ENCODE peak calls at places on chromosome 1, in six cellular contexts. One of them, this sample, is unnamed.

GRCh38 chr1:18630511-18631495 is at the start of gene PAX7:
- DNase-seq in GM12878: no peak
- DNase-seq in HepG2: no peak
- DNase-seq in IMR-90: no peak
- DNase-seq in K562: no peak
- DNase-seq in SK-N-SH: peak
- DNase-seq in this sample: no peak

GRCh38 chr1:221347706-221348105 is 394.2 kb downstream of the DUSP10 start:
- DNase-seq in HepG2: peak
- DNase-seq in SK-N-SH: no peak
- DNase-seq in K562: no peak
- DNase-seq in GM12878: no peak
- DNase-seq in IMR-90: no peak
- DNase-seq in this sample: no peak

GRCh38 chr1:208083016-208083714 is 161.0 kb downstream of the PLXNA2 start:
- DNase-seq in GM12878: no peak
- DNase-seq in K562: no peak
- DNase-seq in IMR-90: no peak
- DNase-seq in HepG2: no peak
- DNase-seq in SK-N-SH: peak
- DNase-seq in this sample: no peak

GRCh38 chr1:166283190-166283589 is 116.4 kb upstream of the FAM78B start:
- DNase-seq in HepG2: no peak
- DNase-seq in IMR-90: no peak
- DNase-seq in GM12878: no peak
- DNase-seq in SK-N-SH: no peak
- DNase-seq in K562: no peak
- DNase-seq in this sample: no peak

GRCh38 chr1:10980094-10980577 is 32.3 kb upstream of the TARDBP start:
- DNase-seq in GM12878: no peak
- DNase-seq in K562: no peak
- DNase-seq in SK-N-SH: no peak
- DNase-seq in IMR-90: peak
- DNase-seq in HepG2: peak
- DNase-seq in this sample: no peak

GRCh38 chr1:59568158-59568935 is 246.4 kb upstream of the HOOK1 start:
- DNase-seq in GM12878: no peak
- DNase-seq in IMR-90: peak
- DNase-seq in K562: no peak
- DNase-seq in HepG2: no peak
- DNase-seq in SK-N-SH: no peak
- DNase-seq in this sample: peak

GRCh38 chr1:47181955-47182680 is 7.7 kb downstream of the PDZK1IP1 start:
- DNase-seq in IMR-90: peak
- DNase-seq in HepG2: no peak
- DNase-seq in K562: peak
- DNase-seq in SK-N-SH: no peak
- DNase-seq in GM12878: no peak
- DNase-seq in this sample: no peak

GRCh38 chr1:12356004-12356890 is 126.4 kb downstream of the VPS13D start:
- DNase-seq in SK-N-SH: no peak
- DNase-seq in K562: no peak
- DNase-seq in IMR-90: peak
- DNase-seq in GM12878: no peak
- DNase-seq in HepG2: peak
- DNase-seq in this sample: peak

GRCh38 chr1:168320149-168320548 is 39.5 kb downstream of the TBX19 start:
- DNase-seq in SK-N-SH: no peak
- DNase-seq in IMR-90: no peak
- DNase-seq in K562: no peak
- DNase-seq in GM12878: no peak
- DNase-seq in HepG2: no peak
- DNase-seq in this sample: no peak

GRCh38 chr1:33966346-33967141 is 102.7 kb downstream of the HMGB4 start:
- DNase-seq in GM12878: no peak
- DNase-seq in HepG2: no peak
- DNase-seq in K562: no peak
- DNase-seq in IMR-90: peak
- DNase-seq in SK-N-SH: no peak
- DNase-seq in this sample: no peak

GRCh38 chr1:110150330-110151174 is at the start of gene SLC6A17:
- DNase-seq in K562: no peak
- DNase-seq in IMR-90: peak
- DNase-seq in SK-N-SH: peak
- DNase-seq in HepG2: no peak
- DNase-seq in GM12878: no peak
- DNase-seq in this sample: peak

GRCh38 chr1:206744683-206745082 is 25.9 kb upstream of the IL19 start:
- DNase-seq in K562: no peak
- DNase-seq in SK-N-SH: no peak
- DNase-seq in IMR-90: peak
- DNase-seq in HepG2: no peak
- DNase-seq in GM12878: no peak
- DNase-seq in this sample: no peak

GRCh38 chr1:64514197-64514765 is 44.4 kb downstream of the CACHD1 start:
- DNase-seq in GM12878: no peak
- DNase-seq in HepG2: no peak
- DNase-seq in IMR-90: peak
- DNase-seq in K562: no peak
- DNase-seq in SK-N-SH: no peak
- DNase-seq in this sample: no peak

GRCh38 chr1:31101147-31101502 is 35.6 kb upstream of the PUM1 start:
- DNase-seq in GM12878: no peak
- DNase-seq in K562: peak
- DNase-seq in IMR-90: peak
- DNase-seq in SK-N-SH: peak
- DNase-seq in HepG2: peak
- DNase-seq in this sample: no peak

GRCh38 chr1:92980732-92981647 is 19.7 kb upstream of the DIPK1A start:
- DNase-seq in IMR-90: no peak
- DNase-seq in HepG2: no peak
- DNase-seq in GM12878: no peak
- DNase-seq in SK-N-SH: no peak
- DNase-seq in K562: no peak
- DNase-seq in this sample: no peak

GRCh38 chr1:168842916-168843315 is 113.9 kb upstream of the DPT start:
- DNase-seq in K562: no peak
- DNase-seq in GM12878: no peak
- DNase-seq in SK-N-SH: no peak
- DNase-seq in HepG2: no peak
- DNase-seq in IMR-90: no peak
- DNase-seq in this sample: no peak

GRCh38 chr1:109687641-109688499 is at the start of gene GSTM1:
- DNase-seq in IMR-90: no peak
- DNase-seq in K562: no peak
- DNase-seq in GM12878: peak
- DNase-seq in HepG2: no peak
- DNase-seq in SK-N-SH: no peak
- DNase-seq in this sample: no peak

GRCh38 chr1:234727018-234727757 is 117.2 kb upstream of the IRF2BP2 start:
- DNase-seq in IMR-90: peak
- DNase-seq in SK-N-SH: no peak
- DNase-seq in K562: no peak
- DNase-seq in GM12878: peak
- DNase-seq in HepG2: no peak
- DNase-seq in this sample: no peak

GRCh38 chr1:1170215-1170890 is 3.3 kb upstream of the TTLL10 start:
- DNase-seq in GM12878: no peak
- DNase-seq in IMR-90: no peak
- DNase-seq in K562: no peak
- DNase-seq in SK-N-SH: no peak
- DNase-seq in HepG2: no peak
- DNase-seq in this sample: no peak

GRCh38 chr1:11691302-11691914 is at the start of gene DRAXIN:
- DNase-seq in K562: no peak
- DNase-seq in GM12878: no peak
- DNase-seq in IMR-90: no peak
- DNase-seq in HepG2: no peak
- DNase-seq in SK-N-SH: peak
- DNase-seq in this sample: no peak

GRCh38 chr1:214402583-214403216 is 121.7 kb downstream of the SMYD2 start:
- DNase-seq in K562: no peak
- DNase-seq in IMR-90: peak
- DNase-seq in GM12878: no peak
- DNase-seq in SK-N-SH: no peak
- DNase-seq in HepG2: no peak
- DNase-seq in this sample: peak

GRCh38 chr1:20834780-20835179 is 47.7 kb upstream of the HP1BP3 start:
- DNase-seq in IMR-90: peak
- DNase-seq in SK-N-SH: no peak
- DNase-seq in HepG2: no peak
- DNase-seq in K562: no peak
- DNase-seq in GM12878: no peak
- DNase-seq in this sample: no peak

GRCh38 chr1:205670611-205671430 is 9.5 kb downstream of the SLC45A3 start:
- DNase-seq in SK-N-SH: peak
- DNase-seq in GM12878: no peak
- DNase-seq in IMR-90: no peak
- DNase-seq in HepG2: no peak
- DNase-seq in K562: no peak
- DNase-seq in this sample: no peak
- TF ChIP-seq SMC3 in SK-N-SH: no peak
- TF ChIP-seq SMC3 in GM12878: no peak
- TF ChIP-seq SMC3 in IMR-90: no peak
- TF ChIP-seq SMC3 in HepG2: no peak
- TF ChIP-seq SMC3 in K562: no peak
- TF ChIP-seq SMC3 in this sample: no peak

GRCh38 chr1:240609527-240610060 is 2.4 kb downstream of the GREM2 start:
- DNase-seq in GM12878: no peak
- DNase-seq in IMR-90: no peak
- DNase-seq in HepG2: no peak
- DNase-seq in K562: no peak
- DNase-seq in SK-N-SH: no peak
- DNase-seq in this sample: no peak

GRCh38 chr1:240612811-240613210 is 856 bp upstream of the GREM2 start:
- DNase-seq in IMR-90: no peak
- DNase-seq in HepG2: no peak
- DNase-seq in K562: no peak
- DNase-seq in SK-N-SH: no peak
- DNase-seq in GM12878: no peak
- DNase-seq in this sample: no peak

GRCh38 chr1:240613353-240614142 is 1.6 kb upstream of the GREM2 start:
- DNase-seq in HepG2: no peak
- DNase-seq in IMR-90: peak
- DNase-seq in SK-N-SH: no peak
- DNase-seq in K562: no peak
- DNase-seq in GM12878: no peak
- DNase-seq in this sample: no peak

GRCh38 chr1:240611228-240611618 is 732 bp downstream of the GREM2 start:
- DNase-seq in IMR-90: no peak
- DNase-seq in K562: no peak
- DNase-seq in HepG2: no peak
- DNase-seq in SK-N-SH: peak
- DNase-seq in GM12878: no peak
- DNase-seq in this sample: no peak

GRCh38 chr1:240611619-240612490 is at the start of gene GREM2:
- DNase-seq in HepG2: no peak
- DNase-seq in K562: no peak
- DNase-seq in SK-N-SH: peak
- DNase-seq in IMR-90: peak
- DNase-seq in GM12878: no peak
- DNase-seq in this sample: peak
- TF ChIP-seq SMC3 in HepG2: no peak
- TF ChIP-seq SMC3 in K562: no peak
- TF ChIP-seq SMC3 in SK-N-SH: no peak
- TF ChIP-seq SMC3 in IMR-90: peak
- TF ChIP-seq SMC3 in GM12878: no peak
- TF ChIP-seq SMC3 in this sample: no peak

GRCh38 chr1:157032303-157032702 is 13.2 kb downstream of the ARHGEF11 start:
- DNase-seq in GM12878: no peak
- DNase-seq in HepG2: no peak
- DNase-seq in SK-N-SH: no peak
- DNase-seq in K562: no peak
- DNase-seq in IMR-90: no peak
- DNase-seq in this sample: no peak

GRCh38 chr1:157035121-157035520 is 10.4 kb downstream of the ARHGEF11 start:
- DNase-seq in HepG2: no peak
- DNase-seq in K562: no peak
- DNase-seq in IMR-90: no peak
- DNase-seq in GM12878: no peak
- DNase-seq in SK-N-SH: no peak
- DNase-seq in this sample: no peak

GRCh38 chr1:157030728-157031127 is 14.8 kb downstream of the ARHGEF11 start:
- DNase-seq in IMR-90: no peak
- DNase-seq in K562: no peak
- DNase-seq in HepG2: no peak
- DNase-seq in GM12878: no peak
- DNase-seq in SK-N-SH: no peak
- DNase-seq in this sample: no peak

GRCh38 chr1:157034137-157034800 is 11.3 kb downstream of the ARHGEF11 start:
- DNase-seq in K562: no peak
- DNase-seq in GM12878: no peak
- DNase-seq in SK-N-SH: no peak
- DNase-seq in IMR-90: peak
- DNase-seq in HepG2: peak
- DNase-seq in this sample: no peak

DNA sequence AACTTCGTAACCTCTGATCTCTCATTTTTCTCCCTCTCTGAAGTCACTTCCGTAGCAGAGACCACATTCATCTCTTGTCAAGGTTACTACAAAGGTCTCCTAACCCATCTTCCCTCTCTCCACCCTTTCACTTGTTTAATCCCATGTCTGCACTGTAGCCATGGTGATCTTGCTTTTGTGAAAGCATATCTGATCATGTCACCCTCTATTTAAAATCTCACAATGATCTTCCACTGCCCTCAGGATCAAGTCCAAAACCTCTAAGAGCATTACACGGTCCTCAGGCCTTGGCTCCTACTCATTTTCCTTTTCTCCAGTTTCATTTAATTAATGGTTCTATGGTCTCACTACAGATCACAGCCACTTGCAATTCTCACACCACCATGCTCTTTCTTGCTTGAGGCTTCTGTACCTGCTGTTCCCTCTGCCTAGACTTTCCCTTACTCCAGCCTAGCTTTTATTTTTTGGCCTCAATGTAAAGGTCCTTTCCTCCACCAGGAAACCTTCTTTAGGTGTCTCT is 12.1 kb downstream of the ARHGEF11 start:
- DNase-seq in IMR-90: no peak
- DNase-seq in K562: no peak
- DNase-seq in SK-N-SH: peak
- DNase-seq in HepG2: no peak
- DNase-seq in GM12878: no peak
- DNase-seq in this sample: no peak
- TF ChIP-seq SMC3 in IMR-90: no peak
- TF ChIP-seq SMC3 in K562: no peak
- TF ChIP-seq SMC3 in SK-N-SH: no peak
- TF ChIP-seq SMC3 in HepG2: no peak
- TF ChIP-seq SMC3 in GM12878: no peak
- TF ChIP-seq SMC3 in this sample: no peak

DNA sequence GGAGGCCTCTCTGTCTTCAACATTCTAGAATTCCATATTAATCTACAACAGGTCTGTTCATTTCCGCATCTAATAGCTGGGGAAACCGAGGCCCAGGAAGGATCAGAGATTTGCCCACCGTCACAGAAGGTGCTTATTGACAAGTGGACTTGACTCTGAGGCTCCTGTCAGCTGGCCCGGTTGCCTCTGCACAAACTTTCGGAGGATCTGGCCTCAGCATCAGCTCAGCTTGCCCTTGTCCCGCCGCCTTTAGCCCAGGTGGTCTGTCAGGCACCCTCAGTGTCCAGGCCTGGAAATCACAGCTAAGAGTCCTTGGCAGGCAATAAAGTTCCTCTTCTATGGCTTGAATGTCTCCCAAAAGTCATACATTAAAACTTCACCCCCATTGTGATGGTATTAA is 8.2 kb upstream of the RUNX3 start:
- DNase-seq in GM12878: no peak
- DNase-seq in SK-N-SH: no peak
- DNase-seq in IMR-90: no peak
- DNase-seq in K562: no peak
- DNase-seq in HepG2: no peak
- DNase-seq in this sample: no peak
- TF ChIP-seq SMC3 in GM12878: no peak
- TF ChIP-seq SMC3 in SK-N-SH: no peak
- TF ChIP-seq SMC3 in IMR-90: no peak
- TF ChIP-seq SMC3 in K562: no peak
- TF ChIP-seq SMC3 in HepG2: no peak
- TF ChIP-seq SMC3 in this sample: no peak